ENCODE peak calls at places on chromosomes 6 and 20, in six cellular contexts. O is Peyer's patch, S is SK-N-MC, L is heart left ventricle, M is left ventricle myocardium inferior, D is right lobe of liver. T is an unnamed sample.
A peak's percentile ranks its signal among the peaks of the same experiment; 100 is the strongest.

GRCh38 chr20:58306421-58307261 is 2.9 kb upstream of the RAB22A start:
- DNase-seq in S (no peak), M (no peak), D (no peak), O (no peak), L (no peak), T (no peak)

GRCh38 chr6:147088861-147089260 is 115.4 kb upstream of the STXBP5 start:
- DNase-seq in D (no peak), O (no peak), M (no peak), L (no peak), S (no peak), T (no peak)

GRCh38 chr20:33694666-33695065 is 8.5 kb upstream of the E2F1 start:
- DNase-seq in D (no peak), M (no peak), S (no peak), O (no peak), L (no peak), T (no peak)

GRCh38 chr6:99589907-99590493 is 16.6 kb upstream of the PRDM13 start:
- DNase-seq in M (no peak), O (no peak), S (no peak), L (no peak), D (no peak), T (no peak)

GRCh38 chr6:27168586-27169443 is 78.7 kb upstream of the PRSS16 start:
- DNase-seq in D (no peak), S (no peak), L (no peak), M (no peak), O (no peak), T (no peak)

GRCh38 chr6:110125361-110125760 is 54.1 kb downstream of the WASF1 start:
- DNase-seq in L (no peak), S (no peak), D (no peak), O (no peak), M (no peak), T (no peak)

GRCh38 chr6:139981810-139982550 is 607.5 kb upstream of the CITED2 start:
- DNase-seq in O (no peak), M (no peak), S (peak; percentile 90), L (no peak), D (no peak), T (peak; percentile 71)

GRCh38 chr20:61850926-61851900 is 214.5 kb downstream of the TAF4 start:
- DNase-seq in S (no peak), L (no peak), M (no peak), O (no peak), D (no peak), T (no peak)

GRCh38 chr6:1554881-1555569 is 54.7 kb upstream of the FOXC1 start:
- DNase-seq in D (peak; percentile 84), O (peak; percentile 80), L (peak; percentile 77), S (no peak), M (peak; percentile 77), T (peak; percentile 78)

GRCh38 chr20:51062065-51062464 is 39.2 kb upstream of the KCNG1 start:
- DNase-seq in S (no peak), L (no peak), O (no peak), M (no peak), D (no peak), T (no peak)

GRCh38 chr20:56924976-56925695 is 296.0 kb downstream of the TFAP2C start:
- DNase-seq in S (no peak), M (no peak), D (no peak), O (no peak), L (no peak), T (peak; percentile 99)

GRCh38 chr6:148999501-148999900 is 252.7 kb downstream of the UST start:
- DNase-seq in S (no peak), M (no peak), O (no peak), L (no peak), D (no peak), T (no peak)

GRCh38 chr20:62239278-62239879 is 1.1 kb downstream of the OSBPL2 start:
- DNase-seq in O (peak; percentile 64), S (no peak), M (no peak), D (no peak), L (no peak), T (no peak)

GRCh38 chr20:21609221-21609620 is 95.4 kb upstream of the NKX2-2 start:
- DNase-seq in S (no peak), O (no peak), L (no peak), D (no peak), M (no peak), T (no peak)

GRCh38 chr6:71289039-71289801 is 609 bp downstream of the OGFRL1 start:
- DNase-seq in O (peak; percentile 50), L (peak; percentile 46), M (peak; percentile 33), D (peak; percentile 57), S (no peak), T (peak; percentile 62)

GRCh38 chr6:2780109-2780730 is 15.0 kb downstream of the WRNIP1 start:
- DNase-seq in O (no peak), D (no peak), L (no peak), S (no peak), M (no peak), T (no peak)

GRCh38 chr6:39347201-39347600 is 24.7 kb upstream of the KCNK16 start:
- DNase-seq in S (no peak), O (no peak), M (no peak), D (no peak), L (no peak), T (no peak)

GRCh38 chr6:111737065-111737521 is 131.4 kb upstream of the TRAF3IP2 start:
- DNase-seq in M (no peak), L (no peak), D (no peak), S (no peak), O (no peak), T (no peak)

GRCh38 chr6:112244428-112244827 is 9.9 kb downstream of the LAMA4 start:
- DNase-seq in O (no peak), M (no peak), S (no peak), L (no peak), D (no peak), T (no peak)

GRCh38 chr20:2335096-2335495 is 39.3 kb downstream of the TGM3 start:
- DNase-seq in D (peak; percentile 42), M (no peak), L (no peak), S (no peak), O (no peak), T (no peak)

GRCh38 chr6:124881898-124882579 is 80.2 kb upstream of the RNF217 start:
- DNase-seq in O (no peak), M (peak; percentile 17), D (no peak), L (no peak), S (no peak), T (peak; percentile 31)

GRCh38 chr20:55540013-55540412 is 465.3 kb downstream of the CBLN4 start:
- DNase-seq in D (no peak), S (no peak), L (no peak), O (no peak), M (no peak), T (no peak)

GRCh38 chr6:64013061-64013410 is 377.4 kb downstream of the PHF3 start:
- DNase-seq in D (no peak), L (no peak), O (no peak), S (no peak), M (no peak), T (no peak)

GRCh38 chr6:53647437-53648094 is 18.0 kb downstream of the KLHL31 start:
- DNase-seq in O (no peak), L (no peak), M (no peak), D (no peak), S (no peak), T (no peak)

GRCh38 chr20:9573598-9573997 is 59.2 kb downstream of the LAMP5 start:
- DNase-seq in O (no peak), S (no peak), M (no peak), D (no peak), L (no peak), T (peak; percentile 50)

GRCh38 chr6:105401247-105402089 is 1.4 kb downstream of the PREP start:
- DNase-seq in S (no peak), M (no peak), O (no peak), D (no peak), L (no peak), T (no peak)

GRCh38 chr6:88048556-88048955 is 915 bp downstream of the SPACA1 start:
- DNase-seq in O (no peak), L (no peak), S (no peak), D (no peak), M (no peak), T (no peak)

GRCh38 chr20:58623579-58624473 is 27.3 kb upstream of the STX16 start:
- DNase-seq in D (no peak), O (peak; percentile 39), L (peak; percentile 61), M (peak; percentile 40), S (no peak), T (no peak)

GRCh38 chr6:52154381-52154780 is 31.8 kb upstream of the IL17A start:
- DNase-seq in S (no peak), L (no peak), D (no peak), M (no peak), O (no peak), T (no peak)

GRCh38 chr6:14804444-14805210 is 441.2 kb upstream of the JARID2 start:
- DNase-seq in L (peak; percentile 90), M (peak; percentile 89), S (no peak), D (peak; percentile 85), O (peak; percentile 95), T (no peak)
- H3K36me3 ChIP-seq in L (no peaks in the 10 kb centered on the region), M (no peaks in the 10 kb centered on the region), S (no peaks in the 10 kb centered on the region), D (no peaks in the 10 kb centered on the region), O (no peaks in the 10 kb centered on the region), T (no peaks in the 10 kb centered on the region)

GRCh38 chr6:134168580-134169223 is 116.3 kb upstream of the SLC2A12 start:
- DNase-seq in L (no peak), M (no peak), O (no peak), D (no peak), S (no peak), T (no peak)
- H3K36me3 ChIP-seq in L (peaks cover 40% of the 10 kb centered on the region), M (peaks cover 55% of the 10 kb centered on the region), O (peaks cover 4% of the 10 kb centered on the region), D (peaks cover 38% of the 10 kb centered on the region), S (peaks cover 51% of the 10 kb centered on the region), T (no peaks in the 10 kb centered on the region)

GRCh38 chr6:37456126-37456525 is 23.1 kb downstream of the CMTR1 start:
- DNase-seq in M (no peak), D (no peak), L (no peak), O (no peak), S (no peak), T (no peak)

GRCh38 chr6:37456816-37457560 is 24.0 kb downstream of the CMTR1 start:
- DNase-seq in S (no peak), D (no peak), M (no peak), L (no peak), O (no peak), T (no peak)

GRCh38 chr6:37454420-37455125 is 21.6 kb downstream of the CMTR1 start:
- DNase-seq in M (no peak), D (no peak), L (no peak), O (no peak), S (no peak), T (no peak)

GRCh38 chr6:37460805-37461204 is 27.8 kb downstream of the CMTR1 start:
- DNase-seq in M (no peak), S (no peak), O (no peak), L (no peak), D (no peak), T (peak; percentile 28)

GRCh38 chr6:37459981-37460800 is 27.2 kb downstream of the CMTR1 start:
- DNase-seq in L (no peak), D (no peak), O (no peak), M (no peak), S (peak; percentile 30), T (peak; percentile 81)
- H3K36me3 ChIP-seq in L (peaks cover 81% of the 10 kb centered on the region), D (peaks cover 31% of the 10 kb centered on the region), O (no peaks in the 10 kb centered on the region), M (peaks cover 90% of the 10 kb centered on the region), S (peaks cover 50% of the 10 kb centered on the region), T (peaks cover 9% of the 10 kb centered on the region)

DNA sequence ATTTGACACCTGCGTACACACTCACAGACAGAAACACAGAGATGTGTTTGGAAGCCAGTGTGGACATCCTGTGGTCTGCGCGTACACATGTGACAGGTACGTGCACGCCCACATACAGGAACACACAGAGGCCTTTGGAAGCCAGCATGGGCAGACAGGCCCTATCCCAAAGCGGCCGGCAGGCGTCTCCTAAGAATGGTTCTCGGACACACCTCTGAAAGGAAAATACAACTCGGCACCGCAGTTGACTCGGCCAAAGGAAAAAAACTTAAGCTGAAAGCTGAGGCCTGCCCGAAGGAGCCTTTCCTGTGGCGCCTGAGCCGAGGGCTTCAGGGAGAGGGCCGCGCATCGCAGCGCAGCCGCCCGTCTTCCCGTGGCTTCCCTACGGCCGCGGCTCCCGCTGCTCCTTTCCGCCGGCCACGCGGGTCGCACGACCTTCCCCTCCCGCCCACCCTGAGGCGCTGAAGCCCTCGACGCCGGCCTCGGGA is 1.4 kb upstream of the CEP43 start:
- DNase-seq in S (no peak), M (peak; percentile 47), D (peak; percentile 69), L (peak; percentile 40), O (peak; percentile 74), T (peak; percentile 81)
- H3K36me3 ChIP-seq in S (peaks cover 23% of the 10 kb centered on the region), M (no peaks in the 10 kb centered on the region), D (no peaks in the 10 kb centered on the region), L (peaks cover 4% of the 10 kb centered on the region), O (no peaks in the 10 kb centered on the region), T (peaks cover 4% of the 10 kb centered on the region)

T was measured in neural progenitor cell.